ENCODE peak calls at places on chromosomes 4 and X, in four cellular contexts. One of them, this sample, is unnamed.

GRCh38 chr4:73816814-73817213 is 19.7 kb upstream of the CXCL6 start:
- DNase-seq in NCI-H748 treated with DMSO at 0.1 percent for 48 hours: no peak
- DNase-seq in MM.1S: peak
- DNase-seq in AG08396: peak
- DNase-seq in this sample: no peak

GRCh38 chr4:54440394-54441223 is 211.5 kb downstream of the PDGFRA start:
- DNase-seq in NCI-H748 treated with DMSO at 0.1 percent for 48 hours: peak
- DNase-seq in AG08396: peak
- DNase-seq in MM.1S: peak
- DNase-seq in this sample: peak

GRCh38 chr4:153520871-153521329 is 54.7 kb downstream of the TMEM131L start:
- DNase-seq in NCI-H748 treated with DMSO at 0.1 percent for 48 hours: no peak
- DNase-seq in MM.1S: no peak
- DNase-seq in AG08396: no peak
- DNase-seq in this sample: no peak

GRCh38 chrX:31038585-31039326 is 33.1 kb downstream of the FTHL17 start:
- DNase-seq in MM.1S: peak
- DNase-seq in NCI-H748 treated with DMSO at 0.1 percent for 48 hours: peak
- DNase-seq in AG08396: peak
- DNase-seq in this sample: peak

GRCh38 chr4:141348589-141348988 is 127.9 kb downstream of the ZNF330 start:
- DNase-seq in NCI-H748 treated with DMSO at 0.1 percent for 48 hours: no peak
- DNase-seq in MM.1S: no peak
- DNase-seq in AG08396: no peak
- DNase-seq in this sample: no peak

GRCh38 chr4:112361181-112361791 is 64.1 kb downstream of the ALPK1 start:
- DNase-seq in NCI-H748 treated with DMSO at 0.1 percent for 48 hours: no peak
- DNase-seq in MM.1S: peak
- DNase-seq in AG08396: no peak
- DNase-seq in this sample: no peak

GRCh38 chrX:1435241-1435900 is 17.3 kb downstream of the ASMTL start:
- DNase-seq in NCI-H748 treated with DMSO at 0.1 percent for 48 hours: no peak
- DNase-seq in MM.1S: no peak
- DNase-seq in AG08396: no peak
- DNase-seq in this sample: no peak

GRCh38 chr4:158599150-158599549 is 72.5 kb downstream of the C4orf46 start:
- DNase-seq in AG08396: no peak
- DNase-seq in MM.1S: no peak
- DNase-seq in NCI-H748 treated with DMSO at 0.1 percent for 48 hours: no peak
- DNase-seq in this sample: no peak

GRCh38 chrX:70445876-70446275 is 1.2 kb downstream of the DLG3 start:
- DNase-seq in MM.1S: no peak
- DNase-seq in NCI-H748 treated with DMSO at 0.1 percent for 48 hours: no peak
- DNase-seq in AG08396: peak
- DNase-seq in this sample: no peak

GRCh38 chr4:142567620-142568451 is 278.3 kb downstream of the INPP4B start:
- DNase-seq in AG08396: peak
- DNase-seq in NCI-H748 treated with DMSO at 0.1 percent for 48 hours: no peak
- DNase-seq in MM.1S: peak
- DNase-seq in this sample: peak

GRCh38 chrX:34848281-34848680 is 94.3 kb upstream of the FAM47B start:
- DNase-seq in AG08396: no peak
- DNase-seq in MM.1S: no peak
- DNase-seq in NCI-H748 treated with DMSO at 0.1 percent for 48 hours: no peak
- DNase-seq in this sample: no peak

GRCh38 chrX:2697306-2697705 is 6.2 kb downstream of the CD99 start:
- DNase-seq in NCI-H748 treated with DMSO at 0.1 percent for 48 hours: no peak
- DNase-seq in AG08396: no peak
- DNase-seq in MM.1S: no peak
- DNase-seq in this sample: no peak

GRCh38 chr4:90142091-90142490 is 14.9 kb downstream of the CCSER1 start:
- DNase-seq in AG08396: no peak
- DNase-seq in MM.1S: no peak
- DNase-seq in NCI-H748 treated with DMSO at 0.1 percent for 48 hours: no peak
- DNase-seq in this sample: peak

GRCh38 chr4:2484169-2484568 is 15.3 kb downstream of the RNF4 start:
- DNase-seq in AG08396: no peak
- DNase-seq in NCI-H748 treated with DMSO at 0.1 percent for 48 hours: no peak
- DNase-seq in MM.1S: no peak
- DNase-seq in this sample: no peak

GRCh38 chrX:53445977-53446376 is 11.8 kb upstream of the HSD17B10 start:
- DNase-seq in AG08396: no peak
- DNase-seq in MM.1S: peak
- DNase-seq in NCI-H748 treated with DMSO at 0.1 percent for 48 hours: peak
- DNase-seq in this sample: peak

GRCh38 chr4:183350317-183351071 is 28.3 kb upstream of the CLDN24 start:
- DNase-seq in NCI-H748 treated with DMSO at 0.1 percent for 48 hours: no peak
- DNase-seq in AG08396: no peak
- DNase-seq in MM.1S: no peak
- DNase-seq in this sample: no peak

GRCh38 chr4:169234137-169234855 is 36.5 kb downstream of the SH3RF1 start:
- DNase-seq in MM.1S: no peak
- DNase-seq in NCI-H748 treated with DMSO at 0.1 percent for 48 hours: no peak
- DNase-seq in AG08396: no peak
- DNase-seq in this sample: no peak

GRCh38 chr4:108544504-108544903 is 75.9 kb upstream of the RPL34 start:
- DNase-seq in NCI-H748 treated with DMSO at 0.1 percent for 48 hours: no peak
- DNase-seq in AG08396: peak
- DNase-seq in MM.1S: no peak
- DNase-seq in this sample: no peak